ENCODE peak calls at places on chromosomes 6 and 20, in four cellular contexts. X, O, J and Q are unnamed samples.

GRCh38 chr6:112145080-112145573 is 57.7 kb downstream of the FAM229B start:
- DNase-seq in X (no peak), O (no peak), J (no peak), Q (no peak)

GRCh38 chr6:151400473-151400872 is 9.1 kb upstream of the ZBTB2 start:
- DNase-seq in X (no peak), O (no peak), J (no peak), Q (peak)

GRCh38 chr6:40480678-40481077 is 106.5 kb downstream of the LRFN2 start:
- DNase-seq in X (no peak), O (no peak), J (no peak), Q (no peak)

GRCh38 chr6:63963756-63964315 is 328.2 kb downstream of the PHF3 start:
- DNase-seq in X (no peak), O (no peak), J (no peak), Q (no peak)

GRCh38 chr6:166029506-166029905 is 138.1 kb downstream of the TBXT start:
- DNase-seq in X (no peak), O (no peak), J (no peak), Q (no peak)

GRCh38 chr6:169145991-169146501 is 107.6 kb downstream of the THBS2 start:
- DNase-seq in X (no peak), O (no peak), J (no peak), Q (no peak)

GRCh38 chr6:3228046-3228671 is 706 bp upstream of the TUBB2B start:
- DNase-seq in X (no peak), O (no peak), J (peak), Q (no peak)

GRCh38 chr6:17931227-17931626 is 56.2 kb downstream of the KIF13A start:
- DNase-seq in X (no peak), O (no peak), J (no peak), Q (no peak)

GRCh38 chr6:110188791-110189190 is 8.6 kb downstream of the CDC40 start:
- DNase-seq in X (no peak), O (no peak), J (no peak), Q (no peak)

GRCh38 chr6:44651604-44652003 is 264.1 kb downstream of the CDC5L start:
- DNase-seq in X (no peak), O (no peak), J (no peak), Q (no peak)

GRCh38 chr6:68506911-68507310 is 128.2 kb upstream of the ADGRB3 start:
- DNase-seq in X (no peak), O (no peak), J (no peak), Q (no peak)

GRCh38 chr20:48932375-48932941 is 10.9 kb downstream of the ARFGEF2 start:
- DNase-seq in X (no peak), O (no peak), J (no peak), Q (no peak)

GRCh38 chr6:43873806-43874714 is 104.0 kb downstream of the VEGFA start:
- DNase-seq in X (peak), O (no peak), J (no peak), Q (no peak)

GRCh38 chr20:9093203-9093962 is 24.5 kb downstream of the PLCB4 start:
- DNase-seq in X (no peak), O (no peak), J (no peak), Q (no peak)

GRCh38 chr6:15441215-15441868 is 195.5 kb downstream of the JARID2 start:
- DNase-seq in X (no peak), O (peak), J (no peak), Q (no peak)

GRCh38 chr20:61960836-61961235 is 104.8 kb downstream of the TAF4 start:
- DNase-seq in X (no peak), O (no peak), J (no peak), Q (no peak)

GRCh38 chr20:6714202-6714800 is 53.2 kb upstream of the BMP2 start:
- DNase-seq in X (no peak), O (no peak), J (no peak), Q (no peak)

GRCh38 chr6:114284281-114284680 is 58.5 kb downstream of the HS3ST5 start:
- DNase-seq in X (no peak), O (no peak), J (no peak), Q (no peak)

GRCh38 chr6:118391086-118391485 is 157.0 kb upstream of the PLN start:
- DNase-seq in X (no peak), O (no peak), J (no peak), Q (no peak)

GRCh38 chr6:22250486-22250885 is 46.4 kb downstream of the PRL start:
- DNase-seq in X (no peak), O (no peak), J (no peak), Q (no peak)

GRCh38 chr6:73121421-73121993 is 103.8 kb downstream of the KHDC1L start:
- DNase-seq in X (no peak), O (no peak), J (no peak), Q (no peak)

GRCh38 chr20:59008715-59009336 is 1.8 kb upstream of the CTSZ start:
- DNase-seq in X (no peak), O (no peak), J (no peak), Q (no peak)

GRCh38 chr6:81895511-81896185 is 143.2 kb upstream of the TENT5A start:
- DNase-seq in X (no peak), O (no peak), J (no peak), Q (peak)

GRCh38 chr20:36833275-36834020 is 42.5 kb upstream of the TLDC2 start:
- DNase-seq in X (no peak), O (no peak), J (no peak), Q (no peak)

GRCh38 chr6:5260661-5261544 is at the start of the genes FARS2 and LYRM4:
- DNase-seq in X (peak), O (peak), J (peak), Q (no peak)
- TF ChIP-seq CTCF in X (no peak), O (no peak), J (no peak), Q (peak)

GRCh38 chr20:2752631-2753455 is 47.6 kb downstream of the CPXM1 start:
- DNase-seq in X (no peak), O (peak), J (peak), Q (no peak)
- H3K4me3 ChIP-seq in X (peak), O (peak), J (peak), Q (peak)

GRCh38 chr6:36139431-36139830 is 9.1 kb downstream of the MAPK13 start:
- DNase-seq in X (no peak), O (no peak), J (no peak), Q (no peak)
- TF ChIP-seq CTCF in X (no peak), O (peak), J (peak), Q (no peak)

GRCh38 chr20:64038252-64038578 is 2.2 kb downstream of the C20orf204 start:
- DNase-seq in X (no peak), O (peak), J (no peak), Q (no peak)

GRCh38 chr20:64037199-64037497 is 1.2 kb downstream of the C20orf204 start:
- DNase-seq in X (no peak), O (no peak), J (no peak), Q (no peak)

GRCh38 chr20:64036346-64037198 is 590 bp downstream of the C20orf204 start:
- DNase-seq in X (no peak), O (no peak), J (peak), Q (no peak)

GRCh38 chr20:64038579-64039292 is 2.8 kb downstream of the C20orf204 start:
- DNase-seq in X (peak), O (peak), J (peak), Q (no peak)

DNA sequence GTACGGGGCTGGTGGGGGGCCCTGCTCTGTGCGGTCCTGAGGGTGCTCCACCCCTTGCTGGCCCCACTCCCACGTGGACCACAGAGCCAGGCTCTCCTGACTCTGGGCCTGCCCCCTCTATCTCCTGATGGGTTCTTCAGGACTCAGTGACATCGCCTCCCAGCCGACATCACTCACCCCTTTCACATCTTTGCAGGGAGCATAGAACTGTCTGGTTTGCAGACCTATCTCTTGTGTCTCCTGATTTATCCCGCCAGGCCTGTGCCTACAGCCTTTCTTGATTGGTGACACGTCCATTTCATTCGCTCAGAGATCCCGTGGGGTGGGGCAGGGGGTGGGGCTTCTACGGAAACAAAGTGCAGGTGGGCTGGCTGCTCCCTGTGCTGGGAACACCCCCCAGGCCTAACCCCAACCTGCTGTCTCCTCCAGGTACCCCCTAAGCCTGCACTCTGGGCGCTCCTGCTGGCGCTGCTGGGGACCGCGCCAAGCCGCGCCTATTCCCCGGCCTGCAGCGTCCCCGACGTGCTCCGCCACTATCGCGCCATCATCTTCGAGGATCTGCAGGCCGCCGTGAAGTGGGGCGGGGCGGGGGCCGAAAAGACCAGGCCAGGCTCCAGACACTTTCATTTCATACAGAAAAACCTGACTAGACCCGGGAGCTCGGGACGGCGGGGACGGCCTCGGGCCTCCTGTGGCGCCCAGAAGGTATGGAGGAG is 1.7 kb downstream of the C20orf204 start:
- DNase-seq in X (no peak), O (no peak), J (no peak), Q (no peak)
- H3K4me3 ChIP-seq in X (no peak), O (no peak), J (peak), Q (no peak)

DNA sequence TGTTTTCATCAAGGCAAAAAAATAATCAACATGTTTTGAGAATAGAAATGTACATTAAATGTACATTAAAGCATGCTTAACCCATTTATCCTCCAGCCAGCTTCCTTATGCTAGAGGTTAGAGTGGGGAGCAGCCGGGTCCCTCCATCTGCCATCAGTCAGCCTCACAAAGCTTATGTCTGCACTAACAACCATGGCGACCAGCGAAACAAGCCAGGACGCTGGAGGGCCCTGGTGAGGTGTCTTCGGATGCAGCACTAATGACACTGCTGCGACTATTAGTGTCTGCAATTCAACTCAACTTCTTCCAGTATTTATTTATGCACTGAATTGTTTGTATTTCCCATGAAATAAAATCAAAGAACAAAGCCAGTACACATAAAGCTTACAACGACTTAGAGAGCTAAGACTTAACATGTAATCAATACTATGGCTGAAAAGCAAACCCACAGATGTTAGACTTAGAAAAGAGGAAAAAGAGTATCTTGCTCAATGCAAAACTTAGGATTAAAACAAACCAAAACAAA is 6.8 kb downstream of the CLDN20 start:
- DNase-seq in X (no peak), O (no peak), J (no peak), Q (no peak)
- TF ChIP-seq CTCF in X (no peak), O (no peak), J (no peak), Q (no peak)

DNA sequence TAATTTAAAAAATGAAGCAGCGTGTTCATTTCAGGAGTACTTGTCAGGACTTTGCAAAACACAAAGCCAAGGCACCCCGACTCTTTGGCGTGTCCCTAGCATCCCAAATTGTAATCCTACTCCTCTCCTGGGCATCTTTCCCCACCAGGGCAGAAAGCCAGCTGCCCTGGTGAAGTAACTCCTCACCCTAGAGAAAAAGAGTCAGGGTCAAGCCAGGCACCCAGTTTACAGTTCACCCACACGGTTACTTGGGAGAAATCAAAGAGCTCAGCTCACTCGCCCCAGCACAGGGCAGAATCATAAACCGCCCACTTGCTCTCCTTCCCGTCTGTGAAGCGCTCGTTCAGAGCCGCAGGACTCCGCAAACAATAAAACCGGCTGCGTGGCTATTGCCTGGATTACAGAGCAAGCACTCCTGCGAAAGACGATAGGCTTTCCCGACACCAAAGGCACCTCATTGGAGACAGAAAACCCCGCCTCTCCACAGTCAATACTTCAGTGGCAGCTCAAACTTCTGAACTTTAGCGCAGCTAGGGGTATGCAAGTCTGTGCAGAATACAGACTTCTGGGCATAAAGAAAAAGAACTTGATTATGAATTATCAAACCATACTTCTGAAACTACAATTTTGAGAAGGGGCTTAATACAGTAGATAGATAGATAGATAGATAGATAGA is 73.0 kb upstream of the NHSL1 start:
- DNase-seq in X (peak), O (no peak), J (no peak), Q (no peak)
- H3K4me3 ChIP-seq in X (peak), O (no peak), J (no peak), Q (peak)

DNA sequence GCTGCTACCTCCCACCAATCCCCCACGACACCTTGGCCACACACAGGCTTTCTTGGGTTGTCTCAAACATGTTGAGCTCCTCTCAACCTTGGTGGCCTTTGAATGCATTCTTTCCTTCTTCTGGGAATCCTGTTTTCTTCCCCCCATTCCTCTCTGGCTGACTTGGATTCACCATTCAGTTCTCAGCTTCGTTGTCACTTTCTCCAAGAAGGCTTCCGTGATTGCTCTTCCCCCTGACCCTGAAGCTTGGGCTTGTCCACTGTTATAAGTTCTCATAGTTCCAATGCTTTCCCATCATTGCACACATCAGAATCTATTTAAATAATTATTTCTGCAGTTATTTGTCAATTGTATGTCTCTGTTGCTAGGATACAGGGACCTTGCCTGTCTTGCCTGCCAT is 64.2 kb downstream of the RBM38 start:
- DNase-seq in X (no peak), O (no peak), J (no peak), Q (no peak)
- TF ChIP-seq CTCF in X (no peak), O (no peak), J (no peak), Q (no peak)

DNA sequence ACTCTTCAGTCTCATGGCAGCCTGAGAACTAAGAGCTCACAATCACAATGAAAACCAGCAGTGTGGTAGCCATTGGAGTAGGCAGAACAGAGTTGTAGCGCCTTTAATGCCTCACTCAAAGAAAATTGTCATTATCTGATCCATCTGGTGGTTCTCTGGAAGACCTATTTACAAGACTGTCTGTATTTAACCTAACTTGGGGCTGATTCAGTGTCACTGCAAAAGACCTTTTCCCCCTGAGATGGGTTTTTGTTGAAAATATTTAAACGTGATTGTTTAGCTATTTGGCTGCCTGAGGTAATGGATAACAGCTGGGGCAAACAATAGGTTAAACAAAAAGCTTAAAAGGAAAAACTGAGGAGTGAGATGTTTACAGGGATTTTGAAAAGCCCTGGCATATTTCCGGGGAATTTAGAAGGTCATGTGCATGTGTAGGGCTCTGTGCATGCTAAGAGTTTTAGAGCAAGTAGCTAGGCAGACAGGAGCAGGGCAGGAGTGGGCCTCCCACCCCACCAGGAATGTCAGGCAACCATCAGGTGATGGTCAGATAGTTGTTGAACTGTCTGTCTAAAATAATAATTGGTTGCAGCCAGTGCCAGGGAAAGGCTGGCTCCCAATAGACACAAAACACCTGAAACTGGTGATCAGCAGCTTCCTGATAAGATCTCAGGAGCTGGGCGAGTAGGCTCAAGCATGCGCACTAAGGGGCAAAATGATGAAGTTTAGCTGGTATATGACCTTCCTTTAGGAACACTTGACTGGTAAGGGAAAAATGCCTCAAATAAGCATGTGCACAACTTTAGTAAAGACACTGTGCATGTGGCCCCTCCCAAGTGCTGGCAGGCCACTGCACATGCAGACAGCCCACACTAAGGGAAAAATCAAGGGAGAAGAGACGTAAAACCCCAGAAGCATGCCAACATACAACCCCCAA is 70.8 kb upstream of the AKIRIN2 start:
- DNase-seq in X (no peak), O (no peak), J (no peak), Q (no peak)
- H3K4me3 ChIP-seq in X (no peak), O (no peak), J (no peak), Q (no peak)

GRCh38 chr6:20947977-20948376 is 413.7 kb downstream of the CDKAL1 start:
- DNase-seq in X (no peak), O (no peak), J (no peak), Q (no peak)

GRCh38 chr6:20946890-20947289 is 412.6 kb downstream of the CDKAL1 start:
- DNase-seq in X (no peak), O (no peak), J (no peak), Q (no peak)

GRCh38 chr6:20943922-20944321 is 409.7 kb downstream of the CDKAL1 start:
- DNase-seq in X (no peak), O (no peak), J (no peak), Q (no peak)

GRCh38 chr6:20948531-20948930 is 414.3 kb downstream of the CDKAL1 start:
- DNase-seq in X (no peak), O (no peak), J (no peak), Q (no peak)

GRCh38 chr6:20946037-20946436 is 411.8 kb downstream of the CDKAL1 start:
- DNase-seq in X (no peak), O (peak), J (peak), Q (no peak)
- TF ChIP-seq CTCF in X (no peak), O (no peak), J (no peak), Q (peak)

DNA sequence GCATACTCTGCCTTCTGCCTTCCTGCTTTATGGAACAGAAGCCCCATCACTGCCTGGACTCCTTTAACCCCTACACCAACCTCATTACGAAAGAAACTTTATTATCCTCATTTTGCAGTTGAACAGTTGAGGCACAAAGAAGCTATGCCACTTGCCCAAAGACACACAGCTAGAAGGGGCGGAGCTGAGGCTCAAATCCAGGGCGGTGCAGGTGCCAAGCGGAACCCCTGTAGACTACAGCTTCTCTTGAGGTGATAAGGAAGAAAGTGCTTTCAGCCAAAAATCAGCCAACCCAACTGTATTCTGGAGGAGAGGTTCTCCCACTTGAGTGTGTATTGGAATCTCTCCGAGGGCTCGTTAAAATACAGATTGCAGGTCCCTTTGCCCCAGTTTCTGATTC is 90.5 kb downstream of the PRND start:
- DNase-seq in X (no peak), O (peak), J (no peak), Q (no peak)
- H3K4me3 ChIP-seq in X (no peak), O (no peak), J (no peak), Q (no peak)